ENCODE peak calls at places on chromosomes 11 and 22, in four cellular contexts. One of them, this sample, is unnamed.

GRCh38 chr11:14860511-14860910 is 31.5 kb downstream of the CYP2R1 start:
- DNase-seq in GM06990: no peak
- DNase-seq in endothelial cell: no peak
- DNase-seq in CD8-positive, alpha-beta T cell: no peak
- DNase-seq in this sample: no peak

GRCh38 chr11:72753341-72754148 is 1.3 kb upstream of the ARAP1 start:
- DNase-seq in GM06990: no peak
- DNase-seq in endothelial cell: no peak
- DNase-seq in CD8-positive, alpha-beta T cell: no peak
- DNase-seq in this sample: no peak

GRCh38 chr11:119115484-119116234 is 5.7 kb upstream of the HINFP start:
- DNase-seq in GM06990: no peak
- DNase-seq in endothelial cell: no peak
- DNase-seq in CD8-positive, alpha-beta T cell: peak
- DNase-seq in this sample: no peak

GRCh38 chr11:73204711-73205121 is 13.4 kb upstream of the P2RY2 start:
- DNase-seq in GM06990: no peak
- DNase-seq in endothelial cell: no peak
- DNase-seq in CD8-positive, alpha-beta T cell: no peak
- DNase-seq in this sample: no peak

GRCh38 chr11:64284962-64285884 is at the start of gene GPR137:
- DNase-seq in GM06990: peak
- DNase-seq in endothelial cell: peak
- DNase-seq in CD8-positive, alpha-beta T cell: peak
- DNase-seq in this sample: peak

GRCh38 chr22:31122532-31123291 is at the start of gene INPP5J:
- DNase-seq in GM06990: no peak
- DNase-seq in endothelial cell: no peak
- DNase-seq in CD8-positive, alpha-beta T cell: no peak
- DNase-seq in this sample: peak

GRCh38 chr11:111524056-111524455 is 9.5 kb downstream of the HOATZ start:
- DNase-seq in GM06990: no peak
- DNase-seq in endothelial cell: no peak
- DNase-seq in CD8-positive, alpha-beta T cell: no peak
- DNase-seq in this sample: no peak

GRCh38 chr11:111764621-111765020 is 1.6 kb downstream of the PPP2R1B start:
- DNase-seq in GM06990: no peak
- DNase-seq in endothelial cell: no peak
- DNase-seq in CD8-positive, alpha-beta T cell: no peak
- DNase-seq in this sample: no peak

GRCh38 chr11:120184371-120184945 is 26.4 kb upstream of the OAF start:
- DNase-seq in GM06990: no peak
- DNase-seq in endothelial cell: no peak
- DNase-seq in CD8-positive, alpha-beta T cell: no peak
- DNase-seq in this sample: no peak

GRCh38 chr22:23070418-23071162 is at the start of gene GNAZ:
- DNase-seq in GM06990: peak
- DNase-seq in endothelial cell: peak
- DNase-seq in CD8-positive, alpha-beta T cell: peak
- DNase-seq in this sample: peak

GRCh38 chr11:2186669-2187266 is 15.2 kb upstream of the TH start:
- DNase-seq in GM06990: no peak
- DNase-seq in endothelial cell: peak
- DNase-seq in CD8-positive, alpha-beta T cell: peak
- DNase-seq in this sample: peak

GRCh38 chr11:1918436-1919315 is 827 bp upstream of the TNNT3 start:
- DNase-seq in GM06990: no peak
- DNase-seq in endothelial cell: no peak
- DNase-seq in CD8-positive, alpha-beta T cell: no peak
- DNase-seq in this sample: no peak

GRCh38 chr22:30247974-30248373 is 1.4 kb upstream of the LIF start:
- DNase-seq in GM06990: no peak
- DNase-seq in endothelial cell: no peak
- DNase-seq in CD8-positive, alpha-beta T cell: no peak
- DNase-seq in this sample: no peak

GRCh38 chr22:32904044-32904443 is 102.5 kb downstream of the TIMP3 start:
- DNase-seq in GM06990: no peak
- DNase-seq in endothelial cell: peak
- DNase-seq in CD8-positive, alpha-beta T cell: no peak
- DNase-seq in this sample: peak

GRCh38 chr11:31412946-31413345 is 43.3 kb downstream of the DNAJC24 start:
- DNase-seq in GM06990: no peak
- DNase-seq in endothelial cell: no peak
- DNase-seq in CD8-positive, alpha-beta T cell: no peak
- DNase-seq in this sample: no peak

GRCh38 chr11:36672815-36673450 is 74.9 kb upstream of the RAG2 start:
- DNase-seq in GM06990: no peak
- DNase-seq in endothelial cell: peak
- DNase-seq in CD8-positive, alpha-beta T cell: no peak
- DNase-seq in this sample: no peak

GRCh38 chr11:12215192-12215591 is 104.8 kb downstream of the MICAL2 start:
- DNase-seq in GM06990: no peak
- DNase-seq in endothelial cell: no peak
- DNase-seq in CD8-positive, alpha-beta T cell: no peak
- DNase-seq in this sample: peak

GRCh38 chr11:59249535-59249934 is 36.8 kb upstream of the MPEG1 start:
- DNase-seq in GM06990: no peak
- DNase-seq in endothelial cell: no peak
- DNase-seq in CD8-positive, alpha-beta T cell: no peak
- DNase-seq in this sample: no peak

GRCh38 chr11:125743681-125744080 is 2.4 kb upstream of the PATE1 start:
- DNase-seq in GM06990: no peak
- DNase-seq in endothelial cell: no peak
- DNase-seq in CD8-positive, alpha-beta T cell: no peak
- DNase-seq in this sample: no peak

GRCh38 chr11:60118333-60118732 is 29.9 kb downstream of the MS4A2 start:
- DNase-seq in GM06990: no peak
- DNase-seq in endothelial cell: no peak
- DNase-seq in CD8-positive, alpha-beta T cell: no peak
- DNase-seq in this sample: no peak

GRCh38 chr11:92415246-92415645 is 190.6 kb downstream of the FAT3 start:
- DNase-seq in GM06990: no peak
- DNase-seq in endothelial cell: no peak
- DNase-seq in CD8-positive, alpha-beta T cell: no peak
- DNase-seq in this sample: no peak

GRCh38 chr11:68406318-68407313 is 53.9 kb upstream of the PPP6R3 start:
- DNase-seq in GM06990: no peak
- DNase-seq in endothelial cell: no peak
- DNase-seq in CD8-positive, alpha-beta T cell: no peak
- DNase-seq in this sample: no peak

GRCh38 chr11:18171377-18172000 is 1.1 kb upstream of the MRGPRX4 start:
- DNase-seq in GM06990: no peak
- DNase-seq in endothelial cell: peak
- DNase-seq in CD8-positive, alpha-beta T cell: no peak
- DNase-seq in this sample: peak

GRCh38 chr11:121071456-121072236 is 29.4 kb upstream of the TECTA start:
- DNase-seq in GM06990: no peak
- DNase-seq in endothelial cell: no peak
- DNase-seq in CD8-positive, alpha-beta T cell: no peak
- DNase-seq in this sample: peak

GRCh38 chr22:42451499-42452145 is 19.4 kb upstream of the NFAM1 start:
- DNase-seq in GM06990: no peak
- DNase-seq in endothelial cell: no peak
- DNase-seq in CD8-positive, alpha-beta T cell: no peak
- DNase-seq in this sample: no peak

GRCh38 chr22:29716814-29717213 is 3.0 kb upstream of the CABP7 start:
- DNase-seq in GM06990: no peak
- DNase-seq in endothelial cell: peak
- DNase-seq in CD8-positive, alpha-beta T cell: no peak
- DNase-seq in this sample: peak

GRCh38 chr22:36753916-36754315 is 22.0 kb downstream of the IFT27 start:
- DNase-seq in GM06990: no peak
- DNase-seq in endothelial cell: no peak
- DNase-seq in CD8-positive, alpha-beta T cell: no peak
- DNase-seq in this sample: no peak

GRCh38 chr11:107819361-107820014 is 39.1 kb downstream of the SLC35F2 start:
- DNase-seq in GM06990: no peak
- DNase-seq in endothelial cell: no peak
- DNase-seq in CD8-positive, alpha-beta T cell: no peak
- DNase-seq in this sample: no peak

GRCh38 chr22:35301370-35301874 is 1.7 kb downstream of the TOM1 start:
- DNase-seq in GM06990: no peak
- DNase-seq in endothelial cell: no peak
- DNase-seq in CD8-positive, alpha-beta T cell: no peak
- DNase-seq in this sample: no peak

GRCh38 chr22:29011868-29012428 is 49.7 kb downstream of the C22orf31 start:
- DNase-seq in GM06990: no peak
- DNase-seq in endothelial cell: no peak
- DNase-seq in CD8-positive, alpha-beta T cell: no peak
- DNase-seq in this sample: no peak

GRCh38 chr11:126589492-126589803 is 234.0 kb downstream of the ST3GAL4 start:
- DNase-seq in GM06990: no peak
- DNase-seq in endothelial cell: no peak
- DNase-seq in CD8-positive, alpha-beta T cell: no peak
- DNase-seq in this sample: no peak

GRCh38 chr11:116791002-116791812 is 472 bp downstream of the APOA5 start:
- DNase-seq in GM06990: peak
- DNase-seq in endothelial cell: peak
- DNase-seq in CD8-positive, alpha-beta T cell: peak
- DNase-seq in this sample: peak

DNA sequence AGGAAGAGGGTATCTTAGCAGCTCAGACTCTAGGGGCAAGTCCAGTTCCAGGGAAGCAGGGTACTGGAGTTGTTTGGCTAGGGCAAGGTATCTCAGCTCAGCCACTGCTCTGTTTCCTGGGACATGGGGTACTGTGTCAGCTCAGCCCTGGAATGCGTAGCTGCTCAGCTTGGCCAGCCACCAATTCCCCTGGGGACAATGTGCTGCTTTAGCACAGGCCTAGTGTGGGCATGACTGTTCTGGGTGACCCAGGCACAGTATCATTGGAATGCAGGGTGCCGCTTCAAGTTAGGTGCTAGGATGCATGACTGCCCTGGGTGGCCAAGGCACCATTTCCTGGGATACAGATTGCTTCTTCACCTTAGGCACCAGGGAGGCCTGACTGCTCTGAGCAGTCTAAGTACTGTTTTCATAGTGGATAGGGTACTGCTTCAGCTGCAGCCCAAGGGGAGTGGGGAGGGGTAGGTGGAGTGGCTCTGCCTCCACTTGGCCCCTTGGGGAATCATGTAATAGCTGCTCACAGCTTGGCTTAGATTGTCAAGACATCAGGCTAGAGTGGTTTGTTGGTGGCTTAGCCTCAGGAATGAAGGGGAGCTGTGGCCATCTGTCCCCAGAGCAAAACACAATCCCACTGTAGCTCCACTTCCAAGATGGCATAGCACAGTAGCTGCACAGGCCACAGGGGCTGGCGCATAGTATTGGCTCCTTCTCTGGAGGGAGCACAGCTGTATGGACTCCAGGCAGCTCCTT is 36.0 kb downstream of the MADD start:
- DNase-seq in GM06990: no peak
- DNase-seq in endothelial cell: no peak
- DNase-seq in CD8-positive, alpha-beta T cell: no peak
- DNase-seq in this sample: no peak
- TF ChIP-seq CTCF in GM06990: no peak
- TF ChIP-seq CTCF in endothelial cell: no peak
- TF ChIP-seq CTCF in CD8-positive, alpha-beta T cell: no peak
- TF ChIP-seq CTCF in this sample: no peak

DNA sequence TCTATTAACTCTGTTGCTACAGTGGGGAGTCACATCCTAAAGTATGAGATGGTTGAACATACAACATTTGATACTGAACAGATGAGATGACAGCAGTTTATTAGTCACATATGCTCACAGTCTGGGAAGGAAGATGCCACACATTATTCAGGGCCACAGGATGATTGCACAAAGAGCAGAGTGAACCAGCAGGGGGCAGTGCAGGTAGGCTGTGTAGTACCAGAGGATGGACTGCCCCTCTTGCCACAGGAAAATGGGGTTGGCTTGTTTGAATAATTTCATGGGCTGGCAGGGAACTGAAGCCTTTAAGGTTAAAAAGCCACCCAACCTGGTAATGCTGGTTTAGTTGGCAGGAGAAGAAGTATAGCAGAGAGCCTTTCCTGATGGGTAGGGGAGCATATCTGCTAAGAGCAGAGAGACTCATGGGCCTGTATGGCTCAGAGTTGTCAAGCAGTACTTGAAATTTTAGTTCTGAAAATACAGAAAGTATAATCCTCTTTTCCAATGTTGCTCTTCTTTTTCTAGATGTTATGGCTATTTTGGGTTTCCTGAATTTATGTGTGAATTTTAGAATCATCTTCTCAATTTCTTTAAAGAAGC is 180.4 kb upstream of the B3GAT1 start:
- DNase-seq in GM06990: no peak
- DNase-seq in endothelial cell: peak
- DNase-seq in CD8-positive, alpha-beta T cell: peak
- DNase-seq in this sample: peak
- TF ChIP-seq CTCF in GM06990: peak
- TF ChIP-seq CTCF in endothelial cell: peak
- TF ChIP-seq CTCF in CD8-positive, alpha-beta T cell: no peak
- TF ChIP-seq CTCF in this sample: peak

DNA sequence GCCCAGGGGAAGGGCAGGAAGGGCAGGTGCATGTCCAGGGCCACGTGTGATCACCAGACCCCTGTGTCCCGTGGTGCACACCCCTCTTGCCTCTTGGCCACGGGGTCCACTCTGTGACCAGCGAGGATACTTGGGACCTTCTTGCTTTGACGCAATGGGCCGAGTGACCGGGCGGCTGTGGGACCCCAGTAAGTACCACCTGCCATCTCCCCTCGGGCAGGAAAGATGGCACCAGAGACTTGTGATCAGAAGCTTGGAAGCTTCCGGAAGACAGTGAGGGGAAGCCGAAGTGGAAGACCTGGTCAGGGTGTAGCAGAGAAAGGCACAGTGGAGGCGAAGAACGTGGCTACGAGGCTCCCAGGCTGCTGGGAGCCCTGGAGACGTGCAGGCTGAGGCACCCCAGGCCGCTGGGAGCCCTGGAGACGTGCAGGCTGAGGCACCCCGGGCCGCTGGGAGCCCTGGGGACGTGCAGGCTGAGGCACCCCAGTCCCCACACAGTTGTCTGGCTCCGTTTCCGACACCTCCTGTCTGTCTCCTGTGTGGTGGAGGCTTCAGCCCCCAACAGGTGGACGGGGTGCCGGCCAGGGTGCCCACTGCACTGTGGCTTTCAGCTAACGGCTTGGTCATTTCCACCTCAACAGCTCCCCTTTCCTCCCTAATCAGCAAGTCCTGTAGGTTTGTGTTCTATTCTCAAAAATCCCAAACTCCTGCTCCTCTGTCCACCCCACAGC is 663.5 kb downstream of the BRD1 start:
- DNase-seq in GM06990: no peak
- DNase-seq in endothelial cell: no peak
- DNase-seq in CD8-positive, alpha-beta T cell: no peak
- DNase-seq in this sample: no peak
- TF ChIP-seq CTCF in GM06990: no peak
- TF ChIP-seq CTCF in endothelial cell: no peak
- TF ChIP-seq CTCF in CD8-positive, alpha-beta T cell: no peak
- TF ChIP-seq CTCF in this sample: no peak

DNA sequence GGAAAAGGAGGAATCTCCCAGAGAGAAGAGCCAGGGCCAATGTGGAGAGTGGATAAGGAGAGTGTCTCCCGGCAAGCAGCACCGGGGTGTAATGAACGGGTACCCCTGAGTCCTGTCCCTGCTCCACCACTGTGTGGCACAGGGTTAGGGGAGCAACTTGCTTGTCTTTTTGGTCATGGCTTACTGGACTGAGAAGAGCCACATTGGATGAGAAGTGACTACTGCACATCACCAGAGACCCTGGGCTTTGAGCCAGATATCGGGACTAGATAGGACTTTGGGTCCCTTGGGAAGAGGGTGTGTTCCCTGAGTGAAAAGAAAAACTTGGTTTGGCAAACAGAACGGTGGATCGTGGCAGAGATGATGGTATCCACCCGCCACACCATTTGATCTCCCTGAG is 24.6 kb downstream of the SDHAF2 start:
- DNase-seq in GM06990: no peak
- DNase-seq in endothelial cell: no peak
- DNase-seq in CD8-positive, alpha-beta T cell: no peak
- DNase-seq in this sample: no peak
- TF ChIP-seq CTCF in GM06990: no peak
- TF ChIP-seq CTCF in endothelial cell: no peak
- TF ChIP-seq CTCF in CD8-positive, alpha-beta T cell: no peak
- TF ChIP-seq CTCF in this sample: no peak